ENCODE peak calls at places on chromosomes 7 and 10, in six cellular contexts. One of them, this sample, is unnamed.

GRCh38 chr10:112835933-112836564 is 114.0 kb upstream of the TCF7L2 start:
- DNase-seq in K562: no peak
- DNase-seq in GM12878: no peak
- DNase-seq in HCT116: no peak
- DNase-seq in H1: no peak
- DNase-seq in SK-N-SH: no peak
- DNase-seq in this sample: no peak

GRCh38 chr7:43077732-43078391 is 34.6 kb upstream of the HECW1 start:
- DNase-seq in SK-N-SH: peak; percentile 14
- DNase-seq in GM12878: no peak
- DNase-seq in H1: no peak
- DNase-seq in HCT116: peak; percentile 59
- DNase-seq in K562: peak; percentile 56
- DNase-seq in this sample: no peak

GRCh38 chr10:70903262-70903921 is 15.0 kb upstream of the PCBD1 start:
- DNase-seq in GM12878: no peak
- DNase-seq in SK-N-SH: peak; percentile 85
- DNase-seq in H1: no peak
- DNase-seq in HCT116: no peak
- DNase-seq in K562: peak; percentile 74
- DNase-seq in this sample: peak; percentile 43

GRCh38 chr7:90692947-90693346 is 96.8 kb downstream of the CDK14 start:
- DNase-seq in H1: no peak
- DNase-seq in GM12878: no peak
- DNase-seq in K562: no peak
- DNase-seq in SK-N-SH: no peak
- DNase-seq in HCT116: no peak
- DNase-seq in this sample: no peak

GRCh38 chr7:142885311-142886230 is at the start of gene TRPV6:
- DNase-seq in HCT116: peak; percentile 22
- DNase-seq in SK-N-SH: no peak
- DNase-seq in K562: no peak
- DNase-seq in H1: peak; percentile 15
- DNase-seq in GM12878: no peak
- DNase-seq in this sample: peak; percentile 97

GRCh38 chr7:104272767-104273384 is 55.5 kb upstream of the LHFPL3 start:
- DNase-seq in GM12878: no peak
- DNase-seq in H1: no peak
- DNase-seq in K562: peak; percentile 24
- DNase-seq in SK-N-SH: peak; percentile 41
- DNase-seq in HCT116: peak; percentile 26
- DNase-seq in this sample: peak; percentile 5

GRCh38 chr10:79142064-79142491 is 73.3 kb downstream of the ZMIZ1 start:
- DNase-seq in K562: no peak
- DNase-seq in H1: no peak
- DNase-seq in GM12878: no peak
- DNase-seq in HCT116: no peak
- DNase-seq in SK-N-SH: no peak
- DNase-seq in this sample: no peak

GRCh38 chr10:59870152-59870551 is 36.2 kb downstream of the CCDC6 start:
- DNase-seq in H1: no peak
- DNase-seq in HCT116: no peak
- DNase-seq in GM12878: no peak
- DNase-seq in K562: no peak
- DNase-seq in SK-N-SH: no peak
- DNase-seq in this sample: no peak

GRCh38 chr7:98628418-98628817 is 11.3 kb downstream of the NPTX2 start:
- DNase-seq in H1: no peak
- DNase-seq in HCT116: no peak
- DNase-seq in GM12878: no peak
- DNase-seq in K562: no peak
- DNase-seq in SK-N-SH: no peak
- DNase-seq in this sample: no peak

GRCh38 chr10:34538291-34538829 is 276.7 kb downstream of the PARD3 start:
- DNase-seq in GM12878: peak; percentile 57
- DNase-seq in HCT116: no peak
- DNase-seq in SK-N-SH: no peak
- DNase-seq in K562: no peak
- DNase-seq in H1: no peak
- DNase-seq in this sample: peak; percentile 19

GRCh38 chr7:128017880-128018845 is 13.1 kb downstream of the LRRC4 start:
- DNase-seq in H1: no peak
- DNase-seq in SK-N-SH: peak; percentile 70
- DNase-seq in HCT116: no peak
- DNase-seq in K562: no peak
- DNase-seq in GM12878: no peak
- DNase-seq in this sample: no peak

GRCh38 chr10:29415876-29416275 is 127.0 kb downstream of the LYZL1 start:
- DNase-seq in HCT116: no peak
- DNase-seq in GM12878: no peak
- DNase-seq in H1: no peak
- DNase-seq in K562: no peak
- DNase-seq in SK-N-SH: no peak
- DNase-seq in this sample: no peak

GRCh38 chr10:82037076-82037475 is 162.1 kb downstream of the NRG3 start:
- DNase-seq in GM12878: no peak
- DNase-seq in SK-N-SH: peak; percentile 2
- DNase-seq in H1: no peak
- DNase-seq in HCT116: no peak
- DNase-seq in K562: no peak
- DNase-seq in this sample: no peak

GRCh38 chr7:157552295-157552993 is 215.6 kb downstream of the DNAJB6 start:
- DNase-seq in GM12878: no peak
- DNase-seq in K562: no peak
- DNase-seq in HCT116: no peak
- DNase-seq in H1: no peak
- DNase-seq in SK-N-SH: no peak
- DNase-seq in this sample: no peak

GRCh38 chr10:95440756-95441546 is 120.2 kb downstream of the SORBS1 start:
- DNase-seq in K562: no peak
- DNase-seq in HCT116: no peak
- DNase-seq in H1: no peak
- DNase-seq in GM12878: peak; percentile 36
- DNase-seq in SK-N-SH: no peak
- DNase-seq in this sample: no peak

GRCh38 chr10:77687621-77688020 is 50.0 kb upstream of the KCNMA1 start:
- DNase-seq in GM12878: no peak
- DNase-seq in H1: no peak
- DNase-seq in SK-N-SH: no peak
- DNase-seq in K562: no peak
- DNase-seq in HCT116: no peak
- DNase-seq in this sample: no peak

GRCh38 chr10:119375574-119376265 is 166.8 kb downstream of the RGS10 start:
- DNase-seq in SK-N-SH: no peak
- DNase-seq in H1: no peak
- DNase-seq in GM12878: no peak
- DNase-seq in K562: no peak
- DNase-seq in HCT116: no peak
- DNase-seq in this sample: no peak

GRCh38 chr10:71161429-71161828 is 50.9 kb upstream of the UNC5B start:
- DNase-seq in K562: no peak
- DNase-seq in SK-N-SH: no peak
- DNase-seq in H1: no peak
- DNase-seq in HCT116: no peak
- DNase-seq in GM12878: no peak
- DNase-seq in this sample: no peak

GRCh38 chr7:105906690-105907089 is 30.3 kb upstream of the ATXN7L1 start:
- DNase-seq in K562: no peak
- DNase-seq in HCT116: no peak
- DNase-seq in GM12878: no peak
- DNase-seq in H1: no peak
- DNase-seq in SK-N-SH: no peak
- DNase-seq in this sample: no peak

GRCh38 chr7:143382791-143383641 is 1.9 kb downstream of the ZYX start:
- DNase-seq in H1: no peak
- DNase-seq in SK-N-SH: no peak
- DNase-seq in GM12878: no peak
- DNase-seq in K562: no peak
- DNase-seq in HCT116: no peak
- DNase-seq in this sample: no peak

GRCh38 chr10:62811159-62811875 is 4.8 kb downstream of the EGR2 start:
- DNase-seq in GM12878: peak; percentile 85
- DNase-seq in K562: no peak
- DNase-seq in HCT116: no peak
- DNase-seq in SK-N-SH: no peak
- DNase-seq in H1: no peak
- DNase-seq in this sample: no peak

GRCh38 chr10:95651346-95652115 is 5.0 kb downstream of the ALDH18A1 start:
- DNase-seq in H1: no peak
- DNase-seq in GM12878: no peak
- DNase-seq in SK-N-SH: no peak
- DNase-seq in K562: no peak
- DNase-seq in HCT116: no peak
- DNase-seq in this sample: no peak

DNA sequence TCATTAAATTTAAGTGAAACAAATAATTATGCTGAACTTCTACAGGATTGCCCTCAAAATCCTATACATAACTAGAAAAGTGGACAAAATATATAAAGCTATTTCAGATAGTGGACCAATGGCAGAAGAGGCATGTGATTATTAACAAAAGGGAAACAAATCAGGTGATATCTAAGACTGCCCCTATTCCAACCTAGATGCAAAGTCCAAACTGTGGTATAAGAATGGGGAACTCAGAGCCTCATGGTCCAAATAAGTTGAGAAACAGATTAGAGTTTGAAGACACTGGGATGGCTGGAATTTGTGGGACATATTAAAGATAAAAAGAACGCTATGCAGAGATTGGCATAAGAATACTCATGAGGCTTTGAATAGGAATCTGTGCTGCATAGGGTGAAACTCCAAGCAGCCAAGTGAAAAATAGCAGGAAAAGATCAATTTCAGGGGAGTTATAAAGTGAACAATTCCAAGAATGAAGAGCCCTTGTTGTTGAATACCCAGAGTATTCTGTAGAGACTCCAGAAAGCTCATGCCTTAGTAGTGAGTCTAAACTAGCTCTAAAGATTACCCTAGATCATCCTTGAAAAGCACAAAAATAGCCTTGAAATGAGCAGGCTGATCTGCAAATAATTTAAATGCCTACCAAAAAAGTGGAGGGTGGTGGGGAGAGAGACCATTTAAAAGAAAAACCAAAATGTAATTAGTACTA is 152.4 kb downstream of the IMMP2L start:
- DNase-seq in K562: no peak
- DNase-seq in HCT116: no peak
- DNase-seq in GM12878: no peak
- DNase-seq in SK-N-SH: no peak
- DNase-seq in H1: no peak
- DNase-seq in this sample: no peak
- TF ChIP-seq JUND in K562: no peak
- TF ChIP-seq JUND in HCT116: no peak
- TF ChIP-seq JUND in GM12878: no peak
- TF ChIP-seq JUND in SK-N-SH: peak; percentile 54
- TF ChIP-seq JUND in H1: no peak
- TF ChIP-seq JUND in this sample: no peak

DNA sequence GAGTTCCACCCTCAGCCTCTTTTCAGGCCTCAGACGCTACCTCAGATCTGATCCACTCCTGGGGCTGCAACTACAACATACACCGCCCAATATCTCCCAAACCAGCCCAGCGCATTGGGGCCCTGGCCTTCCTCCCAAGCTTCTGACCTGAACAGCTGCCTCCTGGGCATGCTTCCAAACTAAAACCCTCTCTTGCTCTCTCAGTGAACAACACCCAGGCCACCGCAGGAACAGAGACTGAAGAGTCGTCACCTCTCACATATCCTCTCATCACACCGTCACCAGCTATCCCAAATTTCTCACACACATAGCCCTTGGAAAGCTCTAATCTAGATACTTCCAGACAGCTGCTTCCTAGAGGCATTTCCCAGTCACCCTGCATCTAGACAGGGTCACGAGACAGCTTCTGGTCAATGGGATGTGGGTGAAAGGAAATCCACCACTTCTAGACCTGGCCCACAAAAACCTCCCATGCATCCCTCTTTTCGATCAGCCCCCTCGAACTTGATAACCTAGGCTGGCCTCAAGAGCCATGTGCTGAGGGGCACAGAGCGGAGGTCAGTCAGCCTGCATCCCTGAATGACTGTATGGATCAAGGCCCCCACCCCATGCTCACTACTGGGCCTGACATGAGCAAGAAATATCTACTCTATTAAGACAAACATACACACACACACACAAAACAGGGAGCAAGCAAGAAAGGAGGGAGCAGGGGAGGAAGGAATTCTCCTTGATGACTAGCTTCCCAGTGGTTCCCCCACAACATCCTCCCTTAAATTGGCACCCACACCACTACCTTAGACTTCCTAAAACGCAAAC is 1.8 kb downstream of the PARP12 start:
- DNase-seq in H1: no peak
- DNase-seq in K562: peak; percentile 72
- DNase-seq in GM12878: no peak
- DNase-seq in SK-N-SH: no peak
- DNase-seq in HCT116: no peak
- DNase-seq in this sample: no peak
- TF ChIP-seq JUND in H1: no peak
- TF ChIP-seq JUND in K562: no peak
- TF ChIP-seq JUND in GM12878: no peak
- TF ChIP-seq JUND in SK-N-SH: no peak
- TF ChIP-seq JUND in HCT116: no peak
- TF ChIP-seq JUND in this sample: no peak

DNA sequence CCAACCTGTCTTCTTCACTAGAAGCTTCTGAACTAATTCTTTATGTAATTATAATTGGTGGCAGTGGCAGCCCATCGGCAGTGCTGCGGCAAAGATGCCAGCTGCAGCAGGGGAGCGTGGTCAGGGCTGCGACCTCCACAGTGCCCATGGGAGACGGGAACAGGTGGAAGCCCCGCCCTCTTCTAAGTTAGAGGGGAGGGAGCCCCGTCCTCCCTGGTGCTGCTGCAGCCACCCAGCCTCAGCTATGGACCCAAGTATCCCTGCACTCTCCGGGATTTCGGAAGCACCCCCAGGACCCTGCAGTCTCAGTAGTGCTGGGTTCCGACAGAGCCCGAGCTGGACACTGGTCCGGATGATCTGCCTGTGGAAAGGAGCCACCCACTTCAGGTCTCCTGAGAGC is 117.0 kb upstream of the MBL2 start:
- DNase-seq in GM12878: no peak
- DNase-seq in H1: no peak
- DNase-seq in HCT116: no peak
- DNase-seq in K562: no peak
- DNase-seq in SK-N-SH: no peak
- DNase-seq in this sample: no peak
- TF ChIP-seq JUND in GM12878: no peak
- TF ChIP-seq JUND in H1: no peak
- TF ChIP-seq JUND in HCT116: no peak
- TF ChIP-seq JUND in K562: no peak
- TF ChIP-seq JUND in SK-N-SH: no peak
- TF ChIP-seq JUND in this sample: no peak

DNA sequence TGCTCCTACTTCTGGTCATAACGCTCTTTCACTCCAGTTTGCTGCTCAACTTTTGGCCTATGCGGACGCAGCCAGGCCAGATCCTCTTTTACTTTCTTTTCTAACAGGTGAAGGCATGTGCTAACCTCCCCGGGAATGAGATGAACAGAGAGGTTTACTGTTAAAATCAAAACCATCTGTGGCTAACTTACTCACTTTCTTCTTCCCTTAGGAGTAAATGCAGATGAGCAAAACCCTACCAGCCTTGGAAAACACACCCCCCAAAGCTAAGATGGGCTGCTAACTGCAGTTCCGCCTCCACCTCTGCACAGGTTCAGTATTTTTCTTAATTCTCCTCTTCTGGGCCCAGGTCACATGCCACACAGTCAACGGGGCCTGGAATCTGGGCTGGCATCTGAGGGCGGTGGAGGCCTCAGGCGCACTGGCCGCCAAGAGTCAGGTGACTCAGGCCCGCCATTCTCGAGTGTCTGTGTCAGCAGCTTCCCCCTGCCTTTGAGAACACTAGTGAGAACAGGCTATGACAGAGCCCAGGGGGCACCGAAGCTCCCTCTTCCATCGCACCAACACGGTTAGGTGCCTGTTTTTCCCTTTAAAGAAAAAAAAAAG is 11.1 kb downstream of the FAM53B start:
- DNase-seq in H1: no peak
- DNase-seq in HCT116: no peak
- DNase-seq in GM12878: peak; percentile 77
- DNase-seq in K562: no peak
- DNase-seq in SK-N-SH: no peak
- DNase-seq in this sample: no peak
- TF ChIP-seq JUND in H1: no peak
- TF ChIP-seq JUND in HCT116: no peak
- TF ChIP-seq JUND in GM12878: no peak
- TF ChIP-seq JUND in K562: no peak
- TF ChIP-seq JUND in SK-N-SH: no peak
- TF ChIP-seq JUND in this sample: no peak